ENCODE peak calls at places on chromosomes 11 and 22, in six cellular contexts. X, G, Z, K, L and P are unnamed samples. For H3K4me1, the result is how much of the 10 kb centered on the place peaks cover.

GRCh38 chr22:43101306-43101705 is 9.2 kb upstream of the BIK start:
- DNase-seq in Z (no peak), K (no peak), G (no peak), X (no peak), L (no peak), P (no peak)

GRCh38 chr22:47209077-47209514 is 446.6 kb downstream of the TBC1D22A start:
- DNase-seq in X (peak), Z (no peak), K (no peak), G (peak), L (peak), P (no peak)

GRCh38 chr11:73252577-73253191 is 19.5 kb upstream of the P2RY6 start:
- DNase-seq in Z (no peak), G (no peak), L (no peak), X (no peak), K (peak), P (peak)

GRCh38 chr11:77071077-77071476 is 4.3 kb downstream of the CAPN5 start:
- DNase-seq in K (no peak), G (no peak), L (no peak), X (no peak), Z (no peak), P (no peak)

GRCh38 chr11:22878039-22878438 is 17.8 kb upstream of the CCDC179 start:
- DNase-seq in G (no peak), X (no peak), K (no peak), L (no peak), Z (no peak), P (no peak)

GRCh38 chr11:95057959-95058358 is 8.7 kb downstream of the KDM4F start:
- DNase-seq in L (no peak), G (no peak), K (no peak), X (no peak), Z (no peak), P (no peak)

GRCh38 chr22:48902983-48903650 is 924.6 kb downstream of the BRD1 start:
- DNase-seq in K (no peak), G (no peak), Z (no peak), X (no peak), L (no peak), P (no peak)

GRCh38 chr11:45658292-45658991 is 7.0 kb downstream of the CHST1 start:
- DNase-seq in G (peak), K (peak), X (peak), L (peak), Z (no peak), P (peak)

GRCh38 chr22:49959782-49960158 is 802 bp upstream of the PIM3 start:
- DNase-seq in Z (no peak), X (no peak), L (no peak), K (no peak), G (no peak), P (no peak)

GRCh38 chr22:24106385-24107381 is 74.6 kb upstream of the SUSD2 start:
- DNase-seq in L (no peak), K (peak), G (no peak), X (no peak), Z (peak), P (peak)

GRCh38 chr11:11451501-11452005 is 98.5 kb upstream of the CSNK2A3 start:
- DNase-seq in X (no peak), Z (no peak), L (peak), K (peak), G (no peak), P (no peak)

GRCh38 chr11:67615455-67616430 is 9.0 kb downstream of the NDUFV1 start:
- DNase-seq in K (peak), Z (peak), L (no peak), G (no peak), X (no peak), P (peak)

GRCh38 chr22:20432244-20432686 is 5.4 kb downstream of the SCARF2 start:
- DNase-seq in X (no peak), K (no peak), Z (no peak), G (peak), L (no peak), P (no peak)

GRCh38 chr11:11391796-11392195 is 38.7 kb upstream of the CSNK2A3 start:
- DNase-seq in X (no peak), Z (no peak), K (no peak), G (peak), L (peak), P (no peak)

GRCh38 chr22:26553056-26553752 is 36.7 kb downstream of the TPST2 start:
- DNase-seq in L (peak), Z (no peak), K (no peak), G (no peak), X (no peak), P (no peak)

GRCh38 chr22:33054276-33054675 is 3.9 kb downstream of the SYN3 start:
- DNase-seq in G (no peak), K (no peak), L (no peak), Z (no peak), X (no peak), P (no peak)

GRCh38 chr11:119316729-119317591 is at the start of gene MCAM:
- DNase-seq in L (peak), K (peak), G (peak), Z (no peak), X (no peak), P (peak)

GRCh38 chr11:122271167-122271566 is 155.2 kb upstream of the BLID start:
- DNase-seq in G (no peak), K (no peak), X (no peak), Z (no peak), L (no peak), P (no peak)

GRCh38 chr11:23897453-23898289 is 599.2 kb upstream of the LUZP2 start:
- DNase-seq in G (no peak), L (peak), Z (no peak), X (no peak), K (no peak), P (no peak)

GRCh38 chr22:38017272-38017920 is 33.0 kb upstream of the SOX10 start:
- DNase-seq in L (peak), K (no peak), Z (no peak), G (peak), X (peak), P (no peak)

GRCh38 chr22:34214372-34214771 is 294.1 kb upstream of the LARGE1 start:
- DNase-seq in L (no peak), Z (no peak), K (no peak), G (no peak), X (no peak), P (no peak)

GRCh38 chr11:2791521-2792375 is 92.0 kb upstream of the KCNQ1OT1 start:
- DNase-seq in X (no peak), Z (no peak), K (peak), G (peak), L (no peak), P (no peak)

GRCh38 chr11:48094643-48095339 is 114.4 kb downstream of the PTPRJ start:
- DNase-seq in X (no peak), K (no peak), L (no peak), Z (no peak), G (no peak), P (no peak)
- H3K27ac ChIP-seq in X (no peak), K (no peak), L (no peak), Z (no peak), G (peak), P (no peak)

DNA sequence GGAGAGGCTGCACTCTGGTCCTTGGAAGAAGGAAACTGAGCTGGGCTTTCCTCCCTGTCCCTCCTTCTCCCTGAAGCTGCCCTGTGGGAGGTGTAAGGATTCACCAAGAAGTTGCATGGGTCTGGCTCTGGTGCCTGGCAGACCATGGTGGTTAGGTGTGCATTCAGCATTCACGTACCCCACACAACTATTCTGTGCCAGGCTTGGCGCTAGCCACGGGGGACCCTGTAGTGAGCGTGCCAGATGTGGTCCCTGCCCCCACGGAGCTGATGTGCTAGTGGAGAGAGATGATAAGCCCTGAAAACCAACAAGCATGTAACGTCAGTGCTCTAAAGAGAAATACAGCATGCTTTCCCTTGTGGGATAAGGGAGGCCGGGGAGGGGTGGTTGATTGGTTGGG is 48.8 kb downstream of the CD82 start:
- DNase-seq in L (no peak), K (no peak), G (peak), Z (no peak), X (no peak), P (no peak)
- H3K4me1 ChIP-seq in L (under half), K (under half), G (under half), Z (half or more), X (under half), P (under half)

DNA sequence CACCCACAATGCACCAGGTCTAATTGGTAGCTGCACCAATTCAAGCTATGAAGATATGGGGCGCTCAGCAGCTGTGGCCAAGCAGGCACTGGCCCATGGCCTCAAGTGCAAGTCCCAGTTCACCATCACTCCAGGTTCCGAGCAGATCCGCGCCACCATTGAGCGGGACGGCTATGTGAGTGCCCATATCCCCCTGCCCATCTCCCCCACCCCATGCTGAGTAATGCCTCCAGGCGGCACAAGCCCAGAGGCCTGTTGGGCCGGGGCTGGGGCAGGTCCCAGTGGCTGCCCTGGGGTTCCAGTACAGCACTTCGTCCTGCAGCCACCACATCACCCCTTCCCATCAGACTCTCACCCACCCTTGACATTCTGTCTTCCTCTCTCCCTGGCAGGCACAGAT is 21.5 kb downstream of the POLR3H start:
- DNase-seq in K (no peak), Z (no peak), G (no peak), L (no peak), X (no peak), P (no peak)
- H3K27ac ChIP-seq in K (no peak), Z (peak), G (no peak), L (peak), X (peak), P (no peak)

GRCh38 chr22:28942801-28943500 is 59.6 kb downstream of the ZNRF3 start:
- DNase-seq in L (no peak), X (no peak), K (peak), G (no peak), Z (no peak), P (peak)
- H3K4me1 ChIP-seq in L (under half), X (under half), K (under half), G (under half), Z (under half), P (half or more)

DNA sequence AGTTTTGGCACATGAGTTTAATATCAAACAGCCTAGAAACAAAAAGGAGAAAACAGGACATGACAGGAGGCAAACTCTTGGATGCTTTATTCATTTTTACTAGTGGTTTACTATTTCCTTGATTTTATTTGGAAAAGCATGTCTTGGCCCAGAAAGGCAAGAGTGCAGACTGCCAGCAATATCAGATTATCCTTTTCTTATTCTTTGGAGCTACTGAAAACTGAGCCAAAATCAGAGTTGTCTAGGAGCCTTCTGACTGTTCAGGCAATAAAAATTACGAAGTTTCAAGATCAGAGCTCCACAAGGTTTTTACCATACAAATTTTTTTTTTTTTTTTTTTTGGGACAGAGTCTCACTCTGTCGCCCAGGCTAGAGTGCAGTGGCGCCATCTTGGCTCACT is 16.0 kb downstream of the CELF1 start:
- DNase-seq in Z (no peak), X (no peak), L (no peak), K (no peak), G (no peak), P (no peak)
- H3K27ac ChIP-seq in Z (no peak), X (no peak), L (no peak), K (no peak), G (no peak), P (no peak)

DNA sequence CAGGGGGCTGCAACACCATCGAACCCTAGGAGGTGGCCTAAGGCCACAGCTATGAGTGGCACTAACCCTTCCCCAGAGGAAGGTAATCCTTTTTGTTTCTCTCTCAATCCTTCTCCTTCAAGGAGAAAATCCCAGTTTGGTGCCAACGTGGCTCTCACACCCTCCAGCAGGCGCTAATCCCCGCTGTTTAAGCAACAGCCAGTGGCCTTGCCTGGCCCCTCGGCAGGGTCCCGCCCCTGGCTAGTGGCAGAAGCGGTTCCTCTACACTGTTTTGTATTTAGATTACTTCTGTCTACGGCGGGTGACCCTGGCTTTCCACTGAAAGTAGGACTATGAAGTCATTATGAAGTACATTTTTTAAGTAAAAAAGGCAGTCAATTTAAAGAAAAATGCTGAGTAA is 15.5 kb downstream of the GNAZ start:
- DNase-seq in G (no peak), K (peak), Z (no peak), L (no peak), X (no peak), P (peak)
- H3K4me1 ChIP-seq in G (under half), K (under half), Z (under half), L (under half), X (under half), P (under half)

DNA sequence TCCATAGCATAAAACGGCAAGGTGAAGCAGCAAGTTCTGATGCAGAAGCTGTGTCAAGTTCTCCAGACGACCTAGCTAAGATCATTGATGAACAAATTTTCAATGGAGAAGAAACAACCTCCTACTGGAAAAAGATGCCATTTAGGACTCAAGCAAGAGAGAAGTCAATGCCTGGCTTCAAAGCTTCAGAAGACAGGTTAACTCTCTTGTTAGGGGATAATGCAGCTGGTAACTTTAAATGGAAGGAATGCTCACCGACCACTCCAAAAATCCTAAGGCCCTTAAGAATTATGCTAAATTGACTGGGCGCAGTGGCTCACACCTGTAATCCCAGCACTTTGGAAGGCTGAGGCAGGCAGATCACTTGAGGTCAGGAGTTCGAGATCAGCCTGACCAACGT is 31.3 kb downstream of the CLTCL1 start:
- DNase-seq in X (no peak), K (no peak), G (no peak), L (no peak), Z (no peak), P (no peak)
- H3K27ac ChIP-seq in X (peak), K (no peak), G (peak), L (peak), Z (peak), P (no peak)

DNA sequence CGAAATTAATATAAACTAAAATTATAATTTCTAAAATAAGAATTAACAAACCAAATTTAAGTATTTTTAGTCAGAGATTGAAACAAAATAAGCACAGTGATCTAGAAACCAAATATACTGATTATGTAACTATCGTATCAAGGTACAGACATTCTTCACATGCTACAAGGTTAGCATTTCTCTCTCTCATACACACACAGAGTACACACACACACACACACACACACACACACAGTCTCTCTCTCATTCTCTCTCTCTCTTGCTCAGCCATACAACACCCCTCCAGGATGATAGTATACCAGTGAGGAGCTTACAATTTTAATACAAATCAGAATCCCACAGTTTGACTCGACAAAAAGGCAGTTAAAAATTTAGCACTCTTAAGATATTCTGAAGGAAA is 66.0 kb downstream of the RDX start:
- DNase-seq in G (no peak), K (no peak), Z (no peak), X (no peak), L (no peak), P (no peak)
- H3K4me1 ChIP-seq in G (under half), K (under half), Z (under half), X (under half), L (under half), P (under half)

GRCh38 chr11:118276422-118276821 is 12.3 kb upstream of the MPZL2 start:
- DNase-seq in X (no peak), K (no peak), Z (no peak), G (no peak), L (no peak), P (no peak)
- H3K27ac ChIP-seq in X (no peak), K (no peak), Z (no peak), G (no peak), L (no peak), P (no peak)